ENCODE peak calls at places on chromosome 15, in seven cellular contexts. K is tibial artery; L is stimulated activated CD4-positive, alpha-beta T cell treated with anti-CD3 and anti-CD28 coated beads, Interleukin-4, amount 100 ng/mL, for 1 hour; O is GM23248; A is GM20000; F is adipocyte; T is Calu3. H is an unnamed sample.

GRCh38 chr15:40925863-40926658 is 3.1 kb upstream of the DLL4 start:
- DNase-seq in T (no peak), F (no peak), O (peak; percentile 55), L (peak; percentile 23), K (no peak), A (no peak), H (no peak)

GRCh38 chr15:52822475-52822874 is 32.3 kb upstream of the ONECUT1 start:
- DNase-seq in A (no peak), K (no peak), O (no peak), T (no peak), F (no peak), L (no peak), H (no peak)

GRCh38 chr15:94346272-94346671 is 114.9 kb downstream of the MCTP2 start:
- DNase-seq in K (no peak), O (peak; percentile 17), F (peak; percentile 22), L (no peak), A (no peak), T (no peak), H (no peak)

GRCh38 chr15:71658827-71659729 is 151.3 kb upstream of the NR2E3 start:
- DNase-seq in F (no peak), O (no peak), A (no peak), L (no peak), K (no peak), T (no peak), H (no peak)

GRCh38 chr15:80418892-80419537 is 14.8 kb downstream of the ARNT2 start:
- DNase-seq in O (peak; percentile 83), T (peak; percentile 45), L (no peak), A (no peak), K (no peak), F (peak; percentile 80), H (no peak)

GRCh38 chr15:65377976-65378366 is at the start of gene IGDCC3:
- DNase-seq in L (no peak), T (no peak), O (peak; percentile 13), F (peak; percentile 72), A (no peak), K (no peak), H (no peak)

GRCh38 chr15:80823995-80824394 is 44.8 kb downstream of the CEMIP start:
- DNase-seq in A (peak; percentile 30), O (no peak), L (no peak), K (no peak), F (no peak), T (no peak), H (no peak)

GRCh38 chr15:88300861-88301260 is 44.3 kb upstream of the NTRK3 start:
- DNase-seq in K (no peak), A (no peak), O (no peak), T (no peak), F (no peak), L (no peak), H (no peak)

GRCh38 chr15:63365004-63365555 is 16.6 kb downstream of the CA12 start:
- DNase-seq in O (no peak), K (no peak), L (no peak), F (no peak), T (no peak), A (no peak), H (no peak)

GRCh38 chr15:101451192-101451799 is 38.2 kb downstream of the PCSK6 start:
- DNase-seq in K (peak; percentile 54), A (no peak), L (no peak), O (peak; percentile 65), F (peak; percentile 13), T (no peak), H (no peak)

GRCh38 chr15:61621146-61621545 is 392.0 kb upstream of the RORA start:
- DNase-seq in A (peak; percentile 12), K (no peak), O (peak; percentile 5), L (peak; percentile 3), F (no peak), T (peak; percentile 40), H (no peak)

GRCh38 chr15:49558924-49559323 is 61.7 kb downstream of the FAM227B start:
- DNase-seq in K (no peak), O (no peak), F (peak; percentile 76), A (no peak), T (no peak), L (no peak), H (no peak)

GRCh38 chr15:81101894-81102815 is 31.9 kb upstream of the CFAP161 start:
- DNase-seq in L (no peak), A (no peak), F (peak; percentile 27), O (no peak), T (no peak), K (no peak), H (no peak)